ENCODE peak calls at places on chromosomes 6 and 20, in four cellular contexts. X is DMS153, F is HCT116, U is GM12891. Q is an unnamed sample.

GRCh38 chr6:169933251-169933821 is 181.9 kb downstream of the ERMARD start:
- DNase-seq in U (no peak), X (peak; percentile 88), F (no peak), Q (peak; percentile 47)

GRCh38 chr6:16635810-16636602 is 125.3 kb downstream of the ATXN1 start:
- DNase-seq in U (no peak), X (no peak), F (peak; percentile 8), Q (peak; percentile 20)

GRCh38 chr20:33482581-33482980 is 7.3 kb upstream of the CBFA2T2 start:
- DNase-seq in X (peak; percentile 13), U (no peak), F (no peak), Q (no peak)

GRCh38 chr6:128371113-128371512 is 149.3 kb downstream of the PTPRK start:
- DNase-seq in X (no peak), F (no peak), U (no peak), Q (no peak)

GRCh38 chr6:144311361-144311760 is 26.2 kb downstream of the UTRN start:
- DNase-seq in F (no peak), U (no peak), X (no peak), Q (no peak)

GRCh38 chr6:53741417-53741816 is 53.4 kb upstream of the LRRC1 start:
- DNase-seq in F (no peak), U (no peak), X (no peak), Q (no peak)

GRCh38 chr6:93896081-93896480 is 476.7 kb upstream of the EPHA7 start:
- DNase-seq in U (no peak), X (no peak), F (no peak), Q (no peak)

GRCh38 chr6:99146716-99147115 is 199.0 kb upstream of the FBXL4 start:
- DNase-seq in F (no peak), X (no peak), U (no peak), Q (no peak)

GRCh38 chr6:113802779-113803178 is 54.4 kb upstream of the MARCKS start:
- DNase-seq in X (no peak), U (no peak), F (no peak), Q (no peak)

GRCh38 chr6:85405175-85405852 is 44.6 kb upstream of the NT5E start:
- DNase-seq in U (no peak), X (no peak), F (no peak), Q (peak; percentile 48)

GRCh38 chr6:37630281-37630799 is 67.3 kb downstream of the MDGA1 start:
- DNase-seq in F (peak; percentile 94), U (no peak), X (no peak), Q (no peak)

GRCh38 chr6:42138630-42139619 is 3.5 kb downstream of the C6orf132 start:
- DNase-seq in X (peak; percentile 46), F (no peak), U (no peak), Q (no peak)

GRCh38 chr6:88008411-88008810 is 39.2 kb upstream of the SPACA1 start:
- DNase-seq in U (no peak), F (no peak), X (no peak), Q (no peak)

GRCh38 chr6:32439708-32440214 is at the start of gene HLA-DRA:
- DNase-seq in F (peak; percentile 72), U (no peak), X (no peak), Q (no peak)

GRCh38 chr6:28336284-28337024 is 506 bp upstream of the ZSCAN31 start:
- DNase-seq in F (no peak), X (no peak), U (no peak), Q (peak; percentile 35)

GRCh38 chr20:20731945-20732296 is 19.5 kb upstream of the RALGAPA2 start:
- DNase-seq in X (no peak), F (no peak), U (no peak), Q (no peak)

GRCh38 chr6:55892749-55893357 is 17.5 kb upstream of the BMP5 start:
- DNase-seq in X (no peak), U (no peak), F (no peak), Q (no peak)

GRCh38 chr20:22698443-22698842 is 114.1 kb upstream of the FOXA2 start:
- DNase-seq in U (no peak), X (no peak), F (no peak), Q (no peak)

GRCh38 chr20:40072907-40073306 is 616.1 kb downstream of the MAFB start:
- DNase-seq in X (no peak), F (no peak), U (no peak), Q (no peak)

GRCh38 chr6:25623874-25624273 is 28.1 kb upstream of the SCGN start:
- DNase-seq in X (no peak), F (no peak), U (no peak), Q (no peak)

GRCh38 chr20:4513720-4514119 is 208.0 kb upstream of the PRND start:
- DNase-seq in F (peak; percentile 77), X (no peak), U (no peak), Q (no peak)

GRCh38 chr20:47985092-47985850 is 200.0 kb upstream of the SULF2 start:
- DNase-seq in X (no peak), F (no peak), U (no peak), Q (no peak)

GRCh38 chr20:55514498-55514897 is 490.8 kb downstream of the CBLN4 start:
- DNase-seq in F (no peak), X (no peak), U (no peak), Q (no peak)

GRCh38 chr20:17843246-17844132 is 125.1 kb downstream of the SNX5 start:
- DNase-seq in U (no peak), F (peak; percentile 88), X (no peak), Q (peak; percentile 27)

GRCh38 chr20:1802385-1803215 is 92.6 kb upstream of the SIRPA start:
- DNase-seq in X (no peak), U (peak; percentile 62), F (no peak), Q (peak; percentile 54)

GRCh38 chr6:152975204-152975915 is 7.5 kb downstream of the FBXO5 start:
- DNase-seq in X (no peak), F (no peak), U (no peak), Q (no peak)

GRCh38 chr6:86937219-86938079 is at the start of gene HTR1E:
- DNase-seq in F (peak; percentile 4), X (peak; percentile 6), U (peak; percentile 35), Q (peak; percentile 65)

GRCh38 chr6:157034433-157035230 is 257.5 kb downstream of the ARID1B start:
- DNase-seq in F (peak; percentile 36), X (no peak), U (no peak), Q (no peak)

GRCh38 chr20:61968932-61969331 is 96.7 kb downstream of the TAF4 start:
- DNase-seq in X (no peak), F (no peak), U (no peak), Q (no peak)

GRCh38 chr6:5517781-5518180 is 256.5 kb downstream of the FARS2 start:
- DNase-seq in X (no peak), F (no peak), U (no peak), Q (no peak)

GRCh38 chr6:41273699-41274098 is 12.8 kb downstream of the TREM1 start:
- DNase-seq in U (no peak), X (no peak), F (no peak), Q (no peak)

GRCh38 chr6:117487831-117488230 is 5.4 kb downstream of the DCBLD1 start:
- DNase-seq in X (no peak), U (no peak), F (no peak), Q (no peak)

GRCh38 chr6:170224694-170225660 is 65.9 kb downstream of the DLL1 start:
- DNase-seq in F (no peak), U (no peak), X (peak; percentile 63), Q (peak; percentile 93)

GRCh38 chr6:87139236-87139635 is 16.1 kb upstream of the ZNF292 start:
- DNase-seq in X (peak; percentile 40), F (peak; percentile 54), U (no peak), Q (peak; percentile 19)

GRCh38 chr6:157302761-157303160 is 20.6 kb downstream of the TMEM242 start:
- DNase-seq in F (no peak), X (no peak), U (no peak), Q (no peak)

GRCh38 chr20:32585519-32586127 is 490 bp upstream of the NOL4L start:
- DNase-seq in X (no peak), F (no peak), U (no peak), Q (no peak)

GRCh38 chr6:43496370-43497128 is 13.6 kb downstream of the LRRC73 start:
- DNase-seq in U (no peak), X (no peak), F (no peak), Q (no peak)

GRCh38 chr6:106702451-106703110 is 73.2 kb downstream of the QRSL1 start:
- DNase-seq in F (no peak), U (peak; percentile 42), X (peak; percentile 98), Q (peak; percentile 86)

GRCh38 chr6:447381-448165 is 56.0 kb downstream of the IRF4 start:
- DNase-seq in F (no peak), U (no peak), X (no peak), Q (no peak)

Q was measured in body of pancreas.